ENCODE peak calls at places on chromosome 21, in four cellular contexts. One of them, this sample, is unnamed.

GRCh38 chr21:46667191-46667734 is 31.8 kb downstream of the PRMT2 start:
- DNase-seq in body of pancreas: no peak
- DNase-seq in left ventricle myocardium inferior: no peak
- DNase-seq in ovary: no peak
- DNase-seq in this sample: peak

GRCh38 chr21:25638634-25639166 is 358 bp upstream of the JAM2 start:
- DNase-seq in body of pancreas: no peak
- DNase-seq in left ventricle myocardium inferior: no peak
- DNase-seq in ovary: no peak
- DNase-seq in this sample: no peak

GRCh38 chr21:37783016-37783415 is 133.2 kb downstream of the KCNJ6 start:
- DNase-seq in body of pancreas: no peak
- DNase-seq in left ventricle myocardium inferior: no peak
- DNase-seq in ovary: no peak
- DNase-seq in this sample: peak

GRCh38 chr21:39037807-39038405 is 145.3 kb downstream of the PSMG1 start:
- DNase-seq in body of pancreas: no peak
- DNase-seq in left ventricle myocardium inferior: no peak
- DNase-seq in ovary: no peak
- DNase-seq in this sample: no peak

GRCh38 chr21:29007801-29008200 is 11.3 kb downstream of the RWDD2B start:
- DNase-seq in body of pancreas: no peak
- DNase-seq in left ventricle myocardium inferior: no peak
- DNase-seq in ovary: no peak
- DNase-seq in this sample: peak

GRCh38 chr21:38955495-38955894 is 149.8 kb downstream of the ETS2 start:
- DNase-seq in body of pancreas: no peak
- DNase-seq in left ventricle myocardium inferior: peak
- DNase-seq in ovary: no peak
- DNase-seq in this sample: peak

GRCh38 chr21:34511154-34511553 is 856 bp downstream of the KCNE1 start:
- DNase-seq in body of pancreas: no peak
- DNase-seq in left ventricle myocardium inferior: no peak
- DNase-seq in ovary: no peak
- DNase-seq in this sample: no peak

GRCh38 chr21:34704119-34704518 is 35.3 kb downstream of the CLIC6 start:
- DNase-seq in body of pancreas: no peak
- DNase-seq in left ventricle myocardium inferior: no peak
- DNase-seq in ovary: no peak
- DNase-seq in this sample: no peak

GRCh38 chr21:22235866-22236590 is 1237.8 kb downstream of the NCAM2 start:
- DNase-seq in body of pancreas: no peak
- DNase-seq in left ventricle myocardium inferior: no peak
- DNase-seq in ovary: no peak
- DNase-seq in this sample: no peak

GRCh38 chr21:31732891-31733520 is 1.1 kb upstream of the SCAF4 start:
- DNase-seq in body of pancreas: peak
- DNase-seq in left ventricle myocardium inferior: no peak
- DNase-seq in ovary: no peak
- DNase-seq in this sample: no peak

GRCh38 chr21:36980280-36981048 is 14.0 kb upstream of the HLCS start:
- DNase-seq in body of pancreas: peak
- DNase-seq in left ventricle myocardium inferior: peak
- DNase-seq in ovary: peak
- DNase-seq in this sample: no peak

GRCh38 chr21:38852278-38852677 is 46.5 kb downstream of the ETS2 start:
- DNase-seq in body of pancreas: no peak
- DNase-seq in left ventricle myocardium inferior: no peak
- DNase-seq in ovary: no peak
- DNase-seq in this sample: no peak

GRCh38 chr21:29293495-29293894 is 5.2 kb upstream of the BACH1 start:
- DNase-seq in body of pancreas: no peak
- DNase-seq in left ventricle myocardium inferior: no peak
- DNase-seq in ovary: no peak
- DNase-seq in this sample: no peak

DNA sequence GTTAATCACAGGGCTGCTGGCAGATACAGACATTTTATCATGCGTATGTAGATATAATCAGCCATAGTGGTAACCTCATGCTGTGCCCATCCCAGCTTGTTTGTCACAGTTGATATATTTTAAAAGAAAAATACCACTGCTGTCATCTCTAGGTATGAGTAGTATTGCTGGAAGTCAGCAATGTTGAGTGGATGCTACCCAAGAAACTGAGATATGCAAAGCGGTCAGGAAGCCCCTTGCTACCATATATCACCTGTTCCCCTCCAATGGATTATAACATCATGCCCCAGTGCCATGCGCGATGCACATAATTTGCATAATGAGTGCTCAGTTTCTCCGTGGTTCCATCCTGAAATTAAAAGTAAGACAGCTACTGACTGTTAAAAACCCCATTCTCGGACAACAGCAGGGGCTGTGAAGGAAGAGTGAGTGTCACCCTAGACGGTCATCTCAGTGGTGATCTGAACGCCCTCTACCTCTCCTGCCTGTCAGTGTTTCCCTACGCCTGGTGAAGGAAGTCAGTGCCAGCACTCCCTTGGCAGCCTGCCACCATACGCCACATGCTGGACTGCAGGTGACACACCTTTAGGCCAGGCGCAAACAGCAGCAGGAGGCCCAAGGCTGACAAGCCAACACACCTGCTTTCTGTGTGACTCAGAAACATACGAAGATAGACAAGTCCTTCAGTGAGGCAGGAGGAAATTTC is 2.7 kb downstream of the IL10RB start:
- DNase-seq in body of pancreas: peak
- DNase-seq in left ventricle myocardium inferior: no peak
- DNase-seq in ovary: no peak
- DNase-seq in this sample: no peak
- H3K4me3 ChIP-seq in body of pancreas: no peak
- H3K4me3 ChIP-seq in left ventricle myocardium inferior: no peak
- H3K4me3 ChIP-seq in ovary: no peak
- H3K4me3 ChIP-seq in this sample: no peak

DNA sequence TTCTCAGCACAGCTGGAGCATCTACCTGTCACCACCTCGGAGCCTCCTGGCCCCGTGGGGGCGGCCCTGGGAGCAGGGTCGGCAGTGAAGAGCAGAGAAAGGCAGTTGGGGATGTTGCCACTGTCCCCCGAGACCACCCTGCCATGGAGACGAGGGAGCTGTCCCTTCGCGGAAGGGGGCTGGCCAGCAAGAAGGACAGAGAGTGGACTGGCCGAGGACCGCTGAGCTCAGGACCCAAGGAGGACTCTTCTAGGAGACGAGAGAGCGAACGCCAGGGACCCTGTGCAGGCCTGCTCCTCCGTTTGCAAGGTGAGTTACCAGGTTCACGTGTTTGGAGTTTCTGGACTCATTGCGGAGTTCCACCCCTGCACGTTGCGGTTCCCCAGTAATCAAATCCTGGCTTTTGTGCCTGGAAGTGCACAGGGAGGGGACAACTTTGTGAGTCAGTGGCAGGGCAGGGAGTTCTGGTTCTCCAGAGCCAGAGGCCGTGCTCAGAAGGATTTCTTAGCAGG is 5.6 kb upstream of the POFUT2 start:
- DNase-seq in body of pancreas: no peak
- DNase-seq in left ventricle myocardium inferior: no peak
- DNase-seq in ovary: peak
- DNase-seq in this sample: peak
- TF ChIP-seq CTCF in body of pancreas: no peak
- TF ChIP-seq CTCF in left ventricle myocardium inferior: peak
- TF ChIP-seq CTCF in ovary: no peak
- TF ChIP-seq CTCF in this sample: no peak

GRCh38 chr21:41429305-41429704 is 3.3 kb downstream of the MX1 start:
- DNase-seq in body of pancreas: no peak
- DNase-seq in left ventricle myocardium inferior: no peak
- DNase-seq in ovary: no peak
- DNase-seq in this sample: no peak

GRCh38 chr21:41427556-41427955 is 1.5 kb downstream of the MX1 start:
- DNase-seq in body of pancreas: no peak
- DNase-seq in left ventricle myocardium inferior: no peak
- DNase-seq in ovary: no peak
- DNase-seq in this sample: no peak

GRCh38 chr21:41428847-41429246 is 2.8 kb downstream of the MX1 start:
- DNase-seq in body of pancreas: no peak
- DNase-seq in left ventricle myocardium inferior: no peak
- DNase-seq in ovary: no peak
- DNase-seq in this sample: no peak

GRCh38 chr21:41426656-41427311 is 745 bp downstream of the MX1 start:
- DNase-seq in body of pancreas: no peak
- DNase-seq in left ventricle myocardium inferior: no peak
- DNase-seq in ovary: peak
- DNase-seq in this sample: no peak

GRCh38 chr21:41428311-41428710 is 2.3 kb downstream of the MX1 start:
- DNase-seq in body of pancreas: no peak
- DNase-seq in left ventricle myocardium inferior: no peak
- DNase-seq in ovary: no peak
- DNase-seq in this sample: no peak
- H3K4me3 ChIP-seq in body of pancreas: no peak
- H3K4me3 ChIP-seq in left ventricle myocardium inferior: no peak
- H3K4me3 ChIP-seq in ovary: no peak
- H3K4me3 ChIP-seq in this sample: no peak

DNA sequence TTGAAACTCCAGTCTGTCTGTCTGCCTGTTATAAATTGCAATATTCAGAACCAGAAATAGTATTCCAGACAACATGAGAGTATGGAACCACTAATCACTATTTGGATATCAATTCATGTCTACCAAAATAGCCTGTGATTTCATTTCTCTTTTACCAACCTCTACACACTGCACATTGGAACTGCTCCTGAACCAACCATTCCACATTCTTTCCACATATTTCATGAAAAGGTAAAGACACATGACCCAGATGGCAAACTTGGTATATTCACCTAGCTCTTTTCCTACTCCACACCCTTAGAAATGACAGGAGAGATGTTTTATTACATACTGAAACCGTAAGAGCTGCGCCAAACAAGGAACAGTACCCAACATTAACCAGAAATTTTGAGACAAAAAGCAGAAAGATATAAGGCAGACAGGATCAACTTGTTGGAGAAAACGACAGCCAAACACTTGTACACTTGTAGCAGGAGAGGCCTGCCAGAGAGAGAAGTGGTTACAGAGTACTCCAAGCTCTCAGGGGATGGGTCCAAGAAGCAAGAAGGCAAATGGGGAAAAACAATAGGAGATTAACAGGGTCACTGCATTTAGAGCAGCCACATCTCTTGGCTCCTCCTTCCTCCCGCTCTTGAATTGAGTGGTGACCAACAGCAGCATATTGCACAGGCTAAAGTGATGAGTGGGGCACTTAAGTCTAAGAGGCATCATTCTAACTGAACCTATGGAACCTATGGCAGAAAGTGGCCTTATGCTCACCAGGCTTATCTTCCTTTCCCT is 148.7 kb downstream of the SETD4 start:
- DNase-seq in body of pancreas: no peak
- DNase-seq in left ventricle myocardium inferior: no peak
- DNase-seq in ovary: no peak
- DNase-seq in this sample: no peak
- TF ChIP-seq CTCF in body of pancreas: no peak
- TF ChIP-seq CTCF in left ventricle myocardium inferior: no peak
- TF ChIP-seq CTCF in ovary: no peak
- TF ChIP-seq CTCF in this sample: no peak

GRCh38 chr21:16418211-16418610 is 688.4 kb downstream of the USP25 start:
- DNase-seq in body of pancreas: no peak
- DNase-seq in left ventricle myocardium inferior: no peak
- DNase-seq in ovary: no peak
- DNase-seq in this sample: no peak

GRCh38 chr21:16419188-16419874 is 689.5 kb downstream of the USP25 start:
- DNase-seq in body of pancreas: peak
- DNase-seq in left ventricle myocardium inferior: peak
- DNase-seq in ovary: peak
- DNase-seq in this sample: peak

GRCh38 chr21:16420086-16420724 is 690.4 kb downstream of the USP25 start:
- DNase-seq in body of pancreas: peak
- DNase-seq in left ventricle myocardium inferior: peak
- DNase-seq in ovary: peak
- DNase-seq in this sample: peak

GRCh38 chr21:16422702-16423101 is 692.9 kb downstream of the USP25 start:
- DNase-seq in body of pancreas: no peak
- DNase-seq in left ventricle myocardium inferior: no peak
- DNase-seq in ovary: no peak
- DNase-seq in this sample: no peak

GRCh38 chr21:16418663-16419062 is 688.9 kb downstream of the USP25 start:
- DNase-seq in body of pancreas: no peak
- DNase-seq in left ventricle myocardium inferior: no peak
- DNase-seq in ovary: no peak
- DNase-seq in this sample: no peak
- H3K4me3 ChIP-seq in body of pancreas: no peak
- H3K4me3 ChIP-seq in left ventricle myocardium inferior: peak
- H3K4me3 ChIP-seq in ovary: peak
- H3K4me3 ChIP-seq in this sample: no peak

GRCh38 chr21:15022608-15023261 is 42.1 kb downstream of the NRIP1 start:
- DNase-seq in body of pancreas: no peak
- DNase-seq in left ventricle myocardium inferior: no peak
- DNase-seq in ovary: no peak
- DNase-seq in this sample: no peak
- TF ChIP-seq CTCF in body of pancreas: no peak
- TF ChIP-seq CTCF in left ventricle myocardium inferior: no peak
- TF ChIP-seq CTCF in ovary: no peak
- TF ChIP-seq CTCF in this sample: no peak

DNA sequence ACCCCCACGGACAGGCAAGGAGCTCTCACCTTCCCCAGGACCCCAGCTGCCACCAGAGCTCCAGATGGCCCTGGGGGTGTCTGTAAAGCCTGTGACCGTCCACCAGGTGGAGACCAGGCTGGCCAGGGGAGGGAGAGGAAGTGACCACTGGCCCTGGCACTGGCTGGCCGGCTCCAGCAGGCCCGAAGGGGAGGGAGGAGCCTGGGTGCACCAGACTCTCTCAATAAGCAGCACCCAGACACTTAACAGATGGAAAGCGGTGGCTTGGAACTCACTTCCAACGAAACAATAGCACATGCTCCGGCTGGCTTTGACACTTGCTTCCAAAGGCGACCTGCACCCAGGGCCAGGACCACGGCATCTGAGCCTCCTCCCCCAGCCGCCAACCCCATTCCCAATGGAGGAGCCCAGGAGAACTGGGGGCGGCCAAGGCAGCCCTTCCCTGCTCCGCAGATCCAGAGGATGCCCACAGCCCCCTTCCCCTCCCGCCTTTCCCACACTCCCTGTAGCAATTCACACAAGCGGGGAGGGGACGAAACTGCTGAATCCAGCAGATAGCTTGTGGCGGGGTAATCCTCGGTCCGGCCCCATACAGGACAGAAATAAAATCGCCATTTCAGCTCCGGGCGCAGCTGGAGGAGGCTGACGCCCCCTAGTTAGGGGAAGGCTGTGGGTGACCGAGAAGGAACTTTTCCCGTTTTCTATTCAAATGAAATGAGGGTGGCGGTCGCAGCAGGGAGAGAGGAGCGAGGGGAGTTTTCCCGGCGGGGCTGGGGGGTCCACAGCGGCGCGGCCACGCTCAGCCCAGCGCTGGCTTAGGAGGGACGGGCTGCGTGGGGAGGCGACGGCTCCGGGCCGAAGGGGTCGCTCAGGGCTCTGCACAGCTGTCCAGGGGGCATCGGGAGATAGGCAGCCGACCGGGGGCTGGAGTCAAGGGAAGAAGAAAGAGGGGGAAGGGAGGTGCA is 612 bp upstream of the PDE9A start:
- DNase-seq in body of pancreas: peak
- DNase-seq in left ventricle myocardium inferior: peak
- DNase-seq in ovary: peak
- DNase-seq in this sample: no peak
- H3K4me3 ChIP-seq in body of pancreas: no peak
- H3K4me3 ChIP-seq in left ventricle myocardium inferior: peak
- H3K4me3 ChIP-seq in ovary: peak
- H3K4me3 ChIP-seq in this sample: no peak

This sample was measured in brain microvascular endothelial cell.